ENCODE peak calls at places on chromosomes 2 and 18, in four cellular contexts. B is occipital lobe, W is cardiac septum, C is NCI-H345. X is an unnamed sample.

GRCh38 chr2:112959109-112959591 is 18.7 kb upstream of the IL36G start:
- DNase-seq in B (no peak), W (no peak), C (no peak), X (no peak)

GRCh38 chr2:219453691-219454131 is 19.1 kb downstream of the SPEG start:
- DNase-seq in B (no peak), W (peak; percentile 91), C (no peak), X (peak; percentile 85)

GRCh38 chr18:66138642-66139041 is 387.8 kb downstream of the CDH7 start:
- DNase-seq in B (no peak), W (no peak), C (no peak), X (no peak)

GRCh38 chr2:112138143-112139032 is at the start of gene FBLN7:
- DNase-seq in B (no peak), W (no peak), C (peak; percentile 47), X (peak; percentile 50)

GRCh38 chr2:117794668-117795067 is 19.8 kb upstream of the DDX18 start:
- DNase-seq in B (no peak), W (no peak), C (no peak), X (peak; percentile 49)

GRCh38 chr18:23881778-23882177 is 132.8 kb upstream of the TTC39C start:
- DNase-seq in B (no peak), W (no peak), C (peak; percentile 87), X (no peak)

GRCh38 chr2:238003234-238004032 is 36.6 kb downstream of the UBE2F start:
- DNase-seq in B (no peak), W (no peak), C (no peak), X (no peak)

GRCh38 chr18:76615065-76615733 is 120.2 kb upstream of the ZNF516 start:
- DNase-seq in B (no peak), W (no peak), C (no peak), X (no peak)

GRCh38 chr2:120436885-120437603 is 91.1 kb downstream of the INHBB start:
- DNase-seq in B (no peak), W (peak; percentile 51), C (peak; percentile 79), X (peak; percentile 44)

GRCh38 chr2:216116418-216116817 is 7.3 kb downstream of the XRCC5 start:
- DNase-seq in B (no peak), W (no peak), C (no peak), X (no peak)

GRCh38 chr2:94995516-94995915 is 30.0 kb upstream of the MAL start:
- DNase-seq in B (no peak), W (peak; percentile 33), C (no peak), X (no peak)

GRCh38 chr2:152648336-152648735 is 68.9 kb downstream of the PRPF40A start:
- DNase-seq in B (no peak), W (no peak), C (no peak), X (peak; percentile 14)

GRCh38 chr18:59149007-59149406 is 9.3 kb downstream of the SEC11C start:
- DNase-seq in B (no peak), W (no peak), C (no peak), X (no peak)

GRCh38 chr2:163667064-163667887 is 68.5 kb downstream of the FIGN start:
- DNase-seq in B (no peak), W (no peak), C (no peak), X (peak; percentile 73)

GRCh38 chr2:235713244-235713643 is 219.4 kb downstream of the AGAP1 start:
- DNase-seq in B (no peak), W (no peak), C (no peak), X (no peak)

GRCh38 chr2:10487144-10488104 is 39.3 kb upstream of the ODC1 start:
- DNase-seq in B (no peak), W (peak; percentile 60), C (peak; percentile 23), X (no peak)

GRCh38 chr2:149329068-149329467 is 1.3 kb upstream of the LYPD6 start:
- DNase-seq in B (no peak), W (no peak), C (peak; percentile 31), X (no peak)

GRCh38 chr2:38671946-38672345 is 6.0 kb downstream of the GALM start:
- DNase-seq in B (no peak), W (no peak), C (no peak), X (no peak)

GRCh38 chr2:142707318-142707717 is 170.1 kb upstream of the KYNU start:
- DNase-seq in B (no peak), W (no peak), C (no peak), X (no peak)

X was measured in AG08395.